ENCODE peak calls at places on chromosomes 4 and X, in ten cellular contexts. R is heart left ventricle; M is CD4-positive, alpha-beta memory T cell; J is hepatocyte; F is A549; Q is transverse colon; I is psoas muscle; E is fibroblast of lung; K is kidney; A is uterus. V is an unnamed sample.

GRCh38 chr4:83285022-83285387 is 407 bp upstream of the COQ2 start:
- DNase-seq in R (no peak), M (peak), J (peak), F (peak), Q (no peak), I (no peak), E (peak), K (no peak), A (no peak), V (peak)

GRCh38 chrX:19682712-19683331 is 167.5 kb upstream of the MAP3K15 start:
- DNase-seq in R (peak), M (peak), J (peak), F (peak), Q (peak), I (peak), E (peak), K (peak), A (peak), V (no peak)

GRCh38 chrX:155148724-155149537 is 67.3 kb upstream of the VBP1 start:
- DNase-seq in R (no peak), M (peak), J (no peak), F (peak), Q (peak), I (no peak), E (no peak), K (no peak), A (no peak), V (peak)

GRCh38 chrX:3651272-3651671 is 62.2 kb downstream of the PRKX start:
- DNase-seq in R (no peak), M (no peak), J (peak), F (peak), Q (no peak), I (no peak), E (peak), K (no peak), A (no peak), V (no peak)

GRCh38 chrX:72018277-72019112 is 107.8 kb downstream of the NHSL2 start:
- DNase-seq in R (peak), M (peak), J (peak), F (peak), Q (peak), I (peak), E (peak), K (peak), A (peak), V (peak)

GRCh38 chrX:110172215-110172614 is 145.7 kb downstream of the AMMECR1 start:
- DNase-seq in R (no peak), M (no peak), J (no peak), F (no peak), Q (no peak), I (no peak), E (no peak), K (no peak), A (no peak), V (no peak)

GRCh38 chrX:132127748-132128147 is at the start of gene FRMD7:
- DNase-seq in R (no peak), M (no peak), J (no peak), F (no peak), Q (no peak), I (no peak), E (peak), K (no peak), A (no peak), V (no peak)

GRCh38 chr4:27010334-27010940 is 149.8 kb downstream of the STIM2 start:
- DNase-seq in R (peak), M (peak), J (peak), F (peak), Q (peak), I (peak), E (peak), K (peak), A (peak), V (peak)

GRCh38 chr4:164931551-164932324 is 45.7 kb downstream of the TRIM61 start:
- DNase-seq in R (no peak), M (no peak), J (no peak), F (no peak), Q (no peak), I (no peak), E (no peak), K (no peak), A (no peak), V (no peak)

GRCh38 chr4:130306566-130306965 is 1210.6 kb downstream of the C4orf33 start:
- DNase-seq in R (no peak), M (no peak), J (no peak), F (peak), Q (no peak), I (no peak), E (no peak), K (no peak), A (no peak), V (no peak)

GRCh38 chr4:80071643-80072606 is 1.1 kb downstream of the ANTXR2 start:
- DNase-seq in R (peak), M (peak), J (peak), F (peak), Q (peak), I (peak), E (peak), K (peak), A (peak), V (peak)

GRCh38 chr4:106266201-106266600 is 49.8 kb downstream of the TBCK start:
- DNase-seq in R (no peak), M (no peak), J (peak), F (peak), Q (no peak), I (no peak), E (peak), K (no peak), A (no peak), V (peak)

GRCh38 chr4:15926486-15926885 is 12.1 kb downstream of the FGFBP1 start:
- DNase-seq in R (no peak), M (no peak), J (no peak), F (no peak), Q (no peak), I (no peak), E (peak), K (no peak), A (no peak), V (no peak)

GRCh38 chr4:186758929-186759682 is 35.5 kb upstream of the FAT1 start:
- DNase-seq in R (no peak), M (no peak), J (no peak), F (no peak), Q (no peak), I (no peak), E (no peak), K (no peak), A (no peak), V (peak)

GRCh38 chr4:26217961-26218676 is 102.7 kb upstream of the RBPJ start:
- DNase-seq in R (peak), M (no peak), J (no peak), F (no peak), Q (no peak), I (peak), E (no peak), K (no peak), A (no peak), V (no peak)

GRCh38 chrX:16251782-16252181 is 84.5 kb downstream of the MAGEB17 start:
- DNase-seq in R (no peak), M (no peak), J (no peak), F (no peak), Q (no peak), I (no peak), E (no peak), K (no peak), A (no peak), V (no peak)

GRCh38 chrX:16462912-16463311 is 187.0 kb upstream of the S100G start:
- DNase-seq in R (no peak), M (no peak), J (peak), F (no peak), Q (no peak), I (no peak), E (peak), K (no peak), A (peak), V (no peak)

GRCh38 chr4:185623444-185624247 is 88.3 kb upstream of the PDLIM3 start:
- DNase-seq in R (no peak), M (no peak), J (no peak), F (no peak), Q (no peak), I (no peak), E (no peak), K (no peak), A (no peak), V (no peak)

GRCh38 chr4:16329132-16329796 is 103.0 kb upstream of the TAPT1 start:
- DNase-seq in R (no peak), M (no peak), J (no peak), F (no peak), Q (no peak), I (no peak), E (peak), K (no peak), A (no peak), V (no peak)

GRCh38 chrX:41889317-41890025 is 33.9 kb downstream of the CASK start:
- DNase-seq in R (no peak), M (no peak), J (no peak), F (peak), Q (no peak), I (no peak), E (peak), K (no peak), A (no peak), V (no peak)

GRCh38 chrX:107323786-107324492 is 117.5 kb downstream of the DNAAF6 start:
- DNase-seq in R (no peak), M (no peak), J (no peak), F (no peak), Q (no peak), I (no peak), E (no peak), K (peak), A (no peak), V (no peak)

GRCh38 chrX:134840370-134840769 is 150.4 kb upstream of the SMIM10 start:
- DNase-seq in R (no peak), M (no peak), J (no peak), F (no peak), Q (no peak), I (no peak), E (no peak), K (no peak), A (no peak), V (no peak)

GRCh38 chrX:15761564-15762191 is 23.6 kb downstream of the CA5B start:
- DNase-seq in R (no peak), M (no peak), J (peak), F (peak), Q (no peak), I (no peak), E (no peak), K (no peak), A (no peak), V (peak)

GRCh38 chr4:164571593-164572385 is 182.1 kb upstream of the SMIM31 start:
- DNase-seq in R (no peak), M (no peak), J (no peak), F (no peak), Q (no peak), I (peak), E (peak), K (no peak), A (no peak), V (no peak)

GRCh38 chr4:6955261-6955911 is 45.8 kb downstream of the TBC1D14 start:
- DNase-seq in R (no peak), M (no peak), J (peak), F (no peak), Q (peak), I (peak), E (no peak), K (peak), A (peak), V (no peak)

GRCh38 chr4:38470708-38471262 is 193.2 kb upstream of the KLF3 start:
- DNase-seq in R (no peak), M (no peak), J (no peak), F (no peak), Q (no peak), I (no peak), E (peak), K (no peak), A (no peak), V (no peak)

GRCh38 chr4:148634476-148634875 is 192.3 kb upstream of the NR3C2 start:
- DNase-seq in R (no peak), M (no peak), J (no peak), F (no peak), Q (no peak), I (no peak), E (peak), K (no peak), A (no peak), V (no peak)

GRCh38 chr4:20445933-20446723 is 194.4 kb downstream of the SLIT2 start:
- DNase-seq in R (no peak), M (no peak), J (no peak), F (no peak), Q (no peak), I (no peak), E (no peak), K (no peak), A (no peak), V (no peak)

GRCh38 chr4:122665148-122665547 is 44.3 kb upstream of the IL21 start:
- DNase-seq in R (no peak), M (no peak), J (no peak), F (no peak), Q (no peak), I (no peak), E (peak), K (no peak), A (no peak), V (no peak)

GRCh38 chrX:110281377-110281776 is 36.5 kb downstream of the AMMECR1 start:
- DNase-seq in R (no peak), M (no peak), J (no peak), F (no peak), Q (no peak), I (no peak), E (no peak), K (no peak), A (no peak), V (no peak)

GRCh38 chr4:11543710-11544109 is 115.0 kb upstream of the HS3ST1 start:
- DNase-seq in R (no peak), M (no peak), J (no peak), F (peak), Q (no peak), I (no peak), E (peak), K (no peak), A (no peak), V (no peak)

GRCh38 chr4:113461281-113461680 is 300.3 kb downstream of the CAMK2D start:
- DNase-seq in R (no peak), M (no peak), J (no peak), F (no peak), Q (no peak), I (no peak), E (no peak), K (no peak), A (no peak), V (no peak)

GRCh38 chrX:110509778-110510510 is 151.3 kb downstream of the RTL9 start:
- DNase-seq in R (no peak), M (no peak), J (no peak), F (no peak), Q (no peak), I (no peak), E (peak), K (no peak), A (no peak), V (no peak)

GRCh38 chr4:44928785-44929184 is 202.4 kb upstream of the GNPDA2 start:
- DNase-seq in R (no peak), M (no peak), J (no peak), F (no peak), Q (no peak), I (no peak), E (no peak), K (no peak), A (no peak), V (no peak)

GRCh38 chr4:85556293-85556692 is 81.3 kb downstream of the ARHGAP24 start:
- DNase-seq in R (no peak), M (no peak), J (no peak), F (no peak), Q (no peak), I (no peak), E (no peak), K (no peak), A (no peak), V (no peak)

GRCh38 chr4:85555210-85555609 is 80.3 kb downstream of the ARHGAP24 start:
- DNase-seq in R (no peak), M (no peak), J (no peak), F (no peak), Q (no peak), I (no peak), E (peak), K (no peak), A (no peak), V (no peak)

GRCh38 chr4:85557016-85557901 is 82.3 kb downstream of the ARHGAP24 start:
- DNase-seq in R (no peak), M (no peak), J (no peak), F (no peak), Q (no peak), I (no peak), E (no peak), K (no peak), A (no peak), V (no peak)
- H3K27ac ChIP-seq in R (no peak), M (no peak), J (no peak), F (no peak), Q (no peak), I (no peak), E (no peak), K (no peak), A (no peak), V (no peak)

DNA sequence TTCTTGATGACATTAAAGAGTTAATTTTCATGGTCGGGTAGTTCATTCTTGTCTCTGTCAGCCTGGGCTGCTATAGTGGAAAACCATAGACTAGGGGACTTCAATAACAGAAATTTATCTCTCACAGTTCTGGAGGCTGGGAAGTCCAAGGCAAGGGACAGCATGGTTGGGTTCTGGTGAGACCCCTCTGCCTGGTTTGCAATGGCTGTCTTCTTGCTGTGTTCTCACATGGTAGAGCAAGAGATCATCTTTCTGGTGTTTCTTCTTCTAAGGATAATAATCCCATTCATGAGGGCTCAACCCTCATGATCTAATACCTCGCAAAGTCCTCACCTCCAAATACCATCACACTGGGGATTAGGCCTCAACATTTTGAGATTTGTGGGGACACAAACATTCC is 50.1 kb downstream of the RHOH start:
- DNase-seq in R (no peak), M (no peak), J (no peak), F (no peak), Q (no peak), I (no peak), E (no peak), K (no peak), A (no peak), V (no peak)
- H3K27ac ChIP-seq in R (peak), M (peak), J (no peak), F (no peak), Q (no peak), I (no peak), E (no peak), K (no peak), A (no peak), V (no peak)

GRCh38 chrX:108601276-108601675 is 135.1 kb downstream of the IRS4 start:
- DNase-seq in R (no peak), M (no peak), J (no peak), F (no peak), Q (no peak), I (no peak), E (peak), K (no peak), A (no peak), V (no peak)
- H3K27ac ChIP-seq in R (no peak), M (no peak), J (no peak), F (no peak), Q (no peak), I (no peak), E (no peak), K (no peak), A (no peak), V (no peak)

DNA sequence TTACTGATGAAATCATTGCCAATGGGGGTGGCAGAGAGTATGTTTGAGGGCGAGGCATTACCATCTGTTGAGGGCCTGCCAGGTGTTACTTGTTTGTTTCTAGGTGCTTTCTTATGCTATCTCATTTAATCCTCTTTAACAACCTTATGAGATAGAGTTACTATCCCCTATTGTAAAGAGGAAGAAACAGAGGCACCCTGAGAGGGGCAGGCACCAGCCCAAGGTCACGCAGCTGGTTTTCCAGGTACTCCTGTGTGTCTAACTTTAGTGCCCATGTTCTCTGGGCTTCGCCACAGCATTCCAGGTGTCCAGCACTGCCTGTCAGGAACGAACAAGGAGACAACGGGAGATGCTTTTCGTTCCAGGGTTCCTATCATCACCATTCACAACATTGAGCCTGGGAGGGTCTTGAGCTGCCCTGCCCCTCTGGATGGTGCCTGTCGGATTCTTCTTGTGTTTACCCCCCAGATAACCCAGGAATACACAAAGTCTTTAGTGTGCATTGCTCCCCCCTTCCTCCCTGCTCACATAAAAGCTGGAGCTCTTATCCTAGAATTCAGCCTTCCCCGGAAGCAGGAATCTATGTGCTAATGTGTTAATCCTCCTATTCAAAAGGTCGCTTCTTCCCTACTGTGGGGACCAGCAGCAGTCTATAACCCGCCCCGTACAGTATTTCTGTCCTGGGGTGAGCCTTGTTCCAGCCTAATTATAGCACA is 24.9 kb upstream of the GPC4 start:
- DNase-seq in R (no peak), M (no peak), J (no peak), F (no peak), Q (no peak), I (no peak), E (no peak), K (no peak), A (no peak), V (no peak)
- H3K27ac ChIP-seq in R (no peak), M (no peak), J (no peak), F (no peak), Q (no peak), I (no peak), E (no peak), K (no peak), A (no peak), V (no peak)

GRCh38 chrX:24147165-24147564 is 2.4 kb upstream of the ZFX start:
- DNase-seq in R (no peak), M (no peak), J (no peak), F (no peak), Q (no peak), I (no peak), E (no peak), K (no peak), A (no peak), V (no peak)
- H3K27ac ChIP-seq in R (peak), M (no peak), J (peak), F (peak), Q (peak), I (peak), E (no peak), K (no peak), A (peak), V (peak)

GRCh38 chr4:147137280-147137679 is 191.6 kb upstream of the TTC29 start:
- DNase-seq in R (no peak), M (no peak), J (no peak), F (no peak), Q (no peak), I (no peak), E (no peak), K (no peak), A (no peak), V (no peak)

GRCh38 chr4:147138171-147138570 is 192.5 kb upstream of the TTC29 start:
- DNase-seq in R (no peak), M (no peak), J (no peak), F (no peak), Q (no peak), I (no peak), E (peak), K (no peak), A (no peak), V (no peak)

GRCh38 chr4:147136308-147136707 is 190.6 kb upstream of the TTC29 start:
- DNase-seq in R (peak), M (no peak), J (peak), F (no peak), Q (no peak), I (no peak), E (peak), K (peak), A (peak), V (no peak)

GRCh38 chr4:147136783-147137182 is 191.1 kb upstream of the TTC29 start:
- DNase-seq in R (no peak), M (no peak), J (no peak), F (no peak), Q (no peak), I (no peak), E (no peak), K (no peak), A (no peak), V (no peak)

DNA sequence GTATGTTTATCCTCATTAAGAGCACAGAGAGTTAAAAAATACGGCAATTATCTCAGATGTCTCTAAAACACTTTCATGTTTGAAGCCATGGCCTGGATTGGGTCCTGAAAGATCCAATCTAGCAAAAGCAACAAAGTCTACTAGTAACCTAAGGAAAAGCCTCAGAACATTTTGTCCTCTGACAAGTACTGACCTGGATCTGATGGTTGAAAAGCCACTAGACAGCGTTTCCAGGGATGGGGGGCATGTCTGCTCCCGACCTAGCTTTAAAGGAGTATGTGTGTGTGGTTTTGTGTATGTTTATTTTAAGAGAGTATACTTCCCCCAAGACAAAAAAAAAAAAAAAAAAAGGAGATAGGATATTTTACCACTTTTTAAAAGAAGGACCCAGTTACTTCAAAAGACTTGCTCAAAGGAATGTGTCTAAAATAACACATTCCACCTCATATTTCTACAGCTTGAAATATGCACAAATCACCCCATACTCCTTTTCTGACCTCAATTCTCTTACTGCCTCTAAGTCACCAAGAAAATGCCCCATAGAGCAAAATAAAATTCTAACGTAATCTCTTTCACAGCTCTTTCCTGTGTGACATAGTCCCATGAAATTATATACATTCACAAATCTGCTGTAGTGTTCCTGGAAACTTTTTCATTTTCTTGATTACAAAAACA is 189.0 kb upstream of the TTC29 start:
- DNase-seq in R (no peak), M (no peak), J (no peak), F (no peak), Q (no peak), I (no peak), E (peak), K (no peak), A (no peak), V (no peak)
- H3K27ac ChIP-seq in R (no peak), M (no peak), J (peak), F (no peak), Q (no peak), I (no peak), E (no peak), K (no peak), A (no peak), V (no peak)

V was measured in K562.